ENCODE peak calls at places on chromosomes 16 and 17, in seven cellular contexts. F is NCI-H345; S is NT2/D1; P is activated naive CD8-positive, alpha-beta T cell treated with anti-CD3 and anti-CD28 coated beads, Interleukin-2, amount 50 U/mL, for 24 hours; I is memory B cell; H is fibroblast of villous mesenchyme; J is NCI-H1436. D is an unnamed sample.

GRCh38 chr17:1611715-1612114 is 16.9 kb downstream of the SLC43A2 start:
- DNase-seq in H (no peak), P (no peak), F (no peak), S (no peak), I (no peak), J (no peak), D (no peak)

GRCh38 chr17:7186241-7186640 is 7.1 kb upstream of the ASGR1 start:
- DNase-seq in S (no peak), I (no peak), P (no peak), J (no peak), H (no peak), F (no peak), D (peak)

GRCh38 chr16:1158456-1159324 is 5.8 kb downstream of the CACNA1H start:
- DNase-seq in H (peak), I (no peak), J (no peak), P (no peak), F (no peak), S (no peak), D (no peak)

GRCh38 chr17:49898547-49899490 is 51.0 kb upstream of the TAC4 start:
- DNase-seq in S (peak), J (no peak), I (no peak), H (peak), P (no peak), F (no peak), D (peak)

GRCh38 chr16:72569677-72570076 is 397.7 kb upstream of the PMFBP1 start:
- DNase-seq in J (no peak), S (no peak), F (no peak), I (no peak), P (no peak), H (no peak), D (no peak)

GRCh38 chr17:68697850-68698313 is 96.7 kb upstream of the FAM20A start:
- DNase-seq in F (no peak), J (no peak), I (no peak), H (peak), S (no peak), P (no peak), D (no peak)

GRCh38 chr17:83064021-83064731 is 15.2 kb upstream of the METRNL start:
- DNase-seq in S (no peak), I (no peak), H (no peak), F (no peak), J (no peak), P (no peak), D (no peak)

GRCh38 chr17:41455236-41455635 is 11.9 kb downstream of the KRT32 start:
- DNase-seq in F (no peak), P (no peak), H (no peak), I (no peak), S (no peak), J (no peak), D (no peak)

GRCh38 chr17:35973333-35974260 is 7.7 kb downstream of the CCL16 start:
- DNase-seq in F (no peak), P (no peak), H (no peak), S (no peak), I (no peak), J (no peak), D (no peak)

GRCh38 chr17:61460796-61461585 is 8.8 kb downstream of the TBX4 start:
- DNase-seq in S (no peak), H (no peak), P (no peak), I (no peak), J (no peak), F (no peak), D (peak)

GRCh38 chr16:25020112-25020591 is 5.0 kb upstream of the ARHGAP17 start:
- DNase-seq in J (no peak), H (no peak), S (no peak), P (no peak), I (no peak), F (no peak), D (no peak)

GRCh38 chr17:6163632-6164319 is 93.6 kb downstream of the WSCD1 start:
- DNase-seq in J (peak), I (no peak), S (no peak), F (peak), H (no peak), P (no peak), D (peak)

GRCh38 chr16:81444448-81445121 is at the start of gene CMIP:
- DNase-seq in I (peak), H (peak), S (peak), J (peak), P (peak), F (peak), D (peak)

GRCh38 chr17:9350083-9350482 is 225.5 kb downstream of the STX8 start:
- DNase-seq in F (no peak), I (no peak), J (no peak), S (no peak), H (peak), P (no peak), D (no peak)

GRCh38 chr16:57757326-57757786 is 21.8 kb downstream of the KATNB1 start:
- DNase-seq in H (peak), J (peak), P (peak), S (no peak), I (peak), F (peak), D (peak)

GRCh38 chr16:68844211-68844564 is 857 bp downstream of the TANGO6 start:
- DNase-seq in F (no peak), I (no peak), H (no peak), P (no peak), J (no peak), S (no peak), D (no peak)

D was measured in NCI-H82.